ENCODE peak calls at places on chromosomes 7 and 10, in six cellular contexts. M, E, A, G, J and H are unnamed samples.

GRCh38 chr10:68876246-68876918 is 24.7 kb upstream of the DDX50 start:
- DNase-seq in M (no peak), E (no peak), A (no peak), G (no peak), J (no peak), H (no peak)

GRCh38 chr10:80908596-80908995 is 370.9 kb downstream of the SH2D4B start:
- DNase-seq in M (no peak), E (no peak), A (no peak), G (no peak), J (no peak), H (no peak)

GRCh38 chr10:35910234-35910633 is 268.1 kb upstream of the FZD8 start:
- DNase-seq in M (no peak), E (peak), A (no peak), G (peak), J (no peak), H (peak)

GRCh38 chr10:86500846-86501245 is 20.7 kb downstream of the WAPL start:
- DNase-seq in M (no peak), E (peak), A (no peak), G (peak), J (no peak), H (no peak)

GRCh38 chr10:59350558-59350957 is 11.8 kb downstream of the FAM13C start:
- DNase-seq in M (no peak), E (no peak), A (no peak), G (no peak), J (no peak), H (no peak)

GRCh38 chr7:130492519-130493274 is 812 bp downstream of the MEST start:
- DNase-seq in M (no peak), E (no peak), A (no peak), G (peak), J (peak), H (no peak)

GRCh38 chr10:19956633-19957032 is 140.4 kb downstream of the PLXDC2 start:
- DNase-seq in M (no peak), E (no peak), A (no peak), G (no peak), J (no peak), H (no peak)

GRCh38 chr7:126140858-126141491 is 1111.8 kb downstream of the GRM8 start:
- DNase-seq in M (no peak), E (no peak), A (no peak), G (no peak), J (no peak), H (no peak)

GRCh38 chr10:13991353-13991752 is 339.4 kb downstream of the FRMD4A start:
- DNase-seq in M (no peak), E (no peak), A (no peak), G (no peak), J (no peak), H (no peak)

GRCh38 chr10:79346388-79347225 is 662 bp upstream of the PPIF start:
- DNase-seq in M (peak), E (no peak), A (no peak), G (no peak), J (peak), H (no peak)

GRCh38 chr10:45410807-45411606 is 37.0 kb downstream of the ALOX5 start:
- DNase-seq in M (no peak), E (no peak), A (no peak), G (no peak), J (no peak), H (no peak)

GRCh38 chr7:47391726-47392125 is 190.2 kb downstream of the TNS3 start:
- DNase-seq in M (no peak), E (no peak), A (no peak), G (no peak), J (no peak), H (no peak)

GRCh38 chr10:43453266-43453831 is 16.4 kb downstream of the ZNF487 start:
- DNase-seq in M (no peak), E (no peak), A (no peak), G (peak), J (no peak), H (no peak)

GRCh38 chr7:104878577-104878976 is 135.4 kb upstream of the KMT2E start:
- DNase-seq in M (no peak), E (no peak), A (no peak), G (no peak), J (no peak), H (no peak)

GRCh38 chr10:28722065-28722803 is 44.9 kb downstream of the BAMBI start:
- DNase-seq in M (peak), E (peak), A (peak), G (peak), J (peak), H (no peak)

GRCh38 chr7:158024881-158025280 is 562.7 kb downstream of the PTPRN2 start:
- DNase-seq in M (no peak), E (no peak), A (no peak), G (no peak), J (peak), H (no peak)

GRCh38 chr10:77603529-77603927 is 34.1 kb downstream of the KCNMA1 start:
- DNase-seq in M (no peak), E (no peak), A (no peak), G (peak), J (peak), H (peak)

GRCh38 chr10:113666682-113667252 is 2.9 kb upstream of the NRAP start:
- DNase-seq in M (no peak), E (no peak), A (no peak), G (peak), J (no peak), H (peak)

GRCh38 chr10:96834121-96834520 is 2.0 kb downstream of the LCOR start:
- DNase-seq in M (no peak), E (no peak), A (no peak), G (peak), J (no peak), H (no peak)

GRCh38 chr10:68901106-68901927 is at the start of gene DDX50:
- DNase-seq in M (peak), E (peak), A (peak), G (peak), J (peak), H (peak)

GRCh38 chr10:71748671-71749191 is 24.6 kb downstream of the VSIR start:
- DNase-seq in M (peak), E (no peak), A (peak), G (no peak), J (peak), H (no peak)

GRCh38 chr10:131996508-131997365 is 15.0 kb upstream of the BNIP3 start:
- DNase-seq in M (peak), E (no peak), A (peak), G (no peak), J (peak), H (no peak)

GRCh38 chr10:81871558-81871957 is 3.4 kb upstream of the NRG3 start:
- DNase-seq in M (no peak), E (no peak), A (no peak), G (no peak), J (no peak), H (peak)

GRCh38 chr7:2417981-2418481 is 14.6 kb downstream of the CHST12 start:
- DNase-seq in M (no peak), E (peak), A (no peak), G (peak), J (no peak), H (no peak)

GRCh38 chr7:118573065-118573464 is 348.6 kb downstream of the ANKRD7 start:
- DNase-seq in M (no peak), E (no peak), A (peak), G (no peak), J (no peak), H (peak)

GRCh38 chr10:101060036-101060950 is 1.5 kb upstream of the KAZALD1 start:
- DNase-seq in M (peak), E (peak), A (peak), G (peak), J (peak), H (peak)

GRCh38 chr10:117535752-117536358 is 6.7 kb upstream of the EMX2 start:
- DNase-seq in M (no peak), E (no peak), A (no peak), G (peak), J (no peak), H (no peak)